ENCODE peak calls at places on chromosomes 13 and 19, in five cellular contexts. One of them, this sample, is unnamed. For H3K4me1, the result is how much of the 10 kb centered on the place peaks cover.

GRCh38 chr19:21566073-21566472 is 60.7 kb downstream of the ZNF429 start:
- DNase-seq in fibroblast of lung: no peak
- DNase-seq in aorta: no peak
- DNase-seq in naive thymus-derived CD4-positive, alpha-beta T cell: no peak
- DNase-seq in heart left ventricle: no peak
- DNase-seq in this sample: no peak

GRCh38 chr13:31891472-31891871 is 140.1 kb upstream of the FRY start:
- DNase-seq in fibroblast of lung: no peak
- DNase-seq in aorta: no peak
- DNase-seq in naive thymus-derived CD4-positive, alpha-beta T cell: no peak
- DNase-seq in heart left ventricle: no peak
- DNase-seq in this sample: no peak

GRCh38 chr13:39888865-39889810 is 233.7 kb downstream of the COG6 start:
- DNase-seq in fibroblast of lung: peak
- DNase-seq in aorta: no peak
- DNase-seq in naive thymus-derived CD4-positive, alpha-beta T cell: no peak
- DNase-seq in heart left ventricle: no peak
- DNase-seq in this sample: no peak

GRCh38 chr19:6817179-6817578 is 44.7 kb downstream of the VAV1 start:
- DNase-seq in fibroblast of lung: no peak
- DNase-seq in aorta: no peak
- DNase-seq in naive thymus-derived CD4-positive, alpha-beta T cell: no peak
- DNase-seq in heart left ventricle: no peak
- DNase-seq in this sample: no peak

GRCh38 chr19:7368456-7368855 is 19.7 kb downstream of the ARHGEF18 start:
- DNase-seq in fibroblast of lung: no peak
- DNase-seq in aorta: no peak
- DNase-seq in naive thymus-derived CD4-positive, alpha-beta T cell: no peak
- DNase-seq in heart left ventricle: no peak
- DNase-seq in this sample: no peak

GRCh38 chr19:4376245-4376990 is 23.9 kb downstream of the SH3GL1 start:
- DNase-seq in fibroblast of lung: no peak
- DNase-seq in aorta: no peak
- DNase-seq in naive thymus-derived CD4-positive, alpha-beta T cell: no peak
- DNase-seq in heart left ventricle: peak
- DNase-seq in this sample: no peak

GRCh38 chr13:110971486-110971885 is 56.6 kb upstream of the ANKRD10 start:
- DNase-seq in fibroblast of lung: no peak
- DNase-seq in aorta: no peak
- DNase-seq in naive thymus-derived CD4-positive, alpha-beta T cell: no peak
- DNase-seq in heart left ventricle: no peak
- DNase-seq in this sample: no peak

GRCh38 chr13:86109107-86109506 is 309.9 kb upstream of the SLITRK6 start:
- DNase-seq in fibroblast of lung: no peak
- DNase-seq in aorta: no peak
- DNase-seq in naive thymus-derived CD4-positive, alpha-beta T cell: no peak
- DNase-seq in heart left ventricle: no peak
- DNase-seq in this sample: no peak

GRCh38 chr13:98581971-98582702 is 5.2 kb upstream of the STK24 start:
- DNase-seq in fibroblast of lung: peak
- DNase-seq in aorta: no peak
- DNase-seq in naive thymus-derived CD4-positive, alpha-beta T cell: no peak
- DNase-seq in heart left ventricle: no peak
- DNase-seq in this sample: no peak

GRCh38 chr19:36266375-36266961 is 51.6 kb downstream of the ZNF146 start:
- DNase-seq in fibroblast of lung: peak
- DNase-seq in aorta: no peak
- DNase-seq in naive thymus-derived CD4-positive, alpha-beta T cell: no peak
- DNase-seq in heart left ventricle: peak
- DNase-seq in this sample: peak

GRCh38 chr19:13830761-13831481 is 35.7 kb downstream of the ZSWIM4 start:
- DNase-seq in fibroblast of lung: no peak
- DNase-seq in aorta: no peak
- DNase-seq in naive thymus-derived CD4-positive, alpha-beta T cell: no peak
- DNase-seq in heart left ventricle: no peak
- DNase-seq in this sample: no peak

GRCh38 chr13:79775830-79776229 is 294.9 kb downstream of the NDFIP2 start:
- DNase-seq in fibroblast of lung: peak
- DNase-seq in aorta: no peak
- DNase-seq in naive thymus-derived CD4-positive, alpha-beta T cell: no peak
- DNase-seq in heart left ventricle: peak
- DNase-seq in this sample: no peak

GRCh38 chr13:110109910-110110309 is 197.0 kb downstream of the COL4A1 start:
- DNase-seq in fibroblast of lung: peak
- DNase-seq in aorta: peak
- DNase-seq in naive thymus-derived CD4-positive, alpha-beta T cell: no peak
- DNase-seq in heart left ventricle: peak
- DNase-seq in this sample: peak

GRCh38 chr13:44703371-44703770 is 127.2 kb upstream of the TSC22D1 start:
- DNase-seq in fibroblast of lung: peak
- DNase-seq in aorta: no peak
- DNase-seq in naive thymus-derived CD4-positive, alpha-beta T cell: no peak
- DNase-seq in heart left ventricle: no peak
- DNase-seq in this sample: no peak

GRCh38 chr13:64332048-64332447 is 2898.1 kb downstream of the PCDH9 start:
- DNase-seq in fibroblast of lung: peak
- DNase-seq in aorta: no peak
- DNase-seq in naive thymus-derived CD4-positive, alpha-beta T cell: no peak
- DNase-seq in heart left ventricle: no peak
- DNase-seq in this sample: no peak

GRCh38 chr13:77429320-77430142 is 102.6 kb upstream of the MYCBP2 start:
- DNase-seq in fibroblast of lung: peak
- DNase-seq in aorta: no peak
- DNase-seq in naive thymus-derived CD4-positive, alpha-beta T cell: no peak
- DNase-seq in heart left ventricle: no peak
- DNase-seq in this sample: no peak

GRCh38 chr19:6736917-6737283 is 480 bp downstream of the GPR108 start:
- DNase-seq in fibroblast of lung: no peak
- DNase-seq in aorta: no peak
- DNase-seq in naive thymus-derived CD4-positive, alpha-beta T cell: no peak
- DNase-seq in heart left ventricle: no peak
- DNase-seq in this sample: no peak

GRCh38 chr13:34155931-34156607 is 338.1 kb downstream of the RFC3 start:
- DNase-seq in fibroblast of lung: peak
- DNase-seq in aorta: no peak
- DNase-seq in naive thymus-derived CD4-positive, alpha-beta T cell: no peak
- DNase-seq in heart left ventricle: no peak
- DNase-seq in this sample: no peak

GRCh38 chr19:52554216-52554971 is 15.7 kb upstream of the ZNF701 start:
- DNase-seq in fibroblast of lung: no peak
- DNase-seq in aorta: no peak
- DNase-seq in naive thymus-derived CD4-positive, alpha-beta T cell: no peak
- DNase-seq in heart left ventricle: no peak
- DNase-seq in this sample: no peak

GRCh38 chr13:44573790-44574465 is 2.2 kb downstream of the TSC22D1 start:
- DNase-seq in fibroblast of lung: peak
- DNase-seq in aorta: no peak
- DNase-seq in naive thymus-derived CD4-positive, alpha-beta T cell: no peak
- DNase-seq in heart left ventricle: no peak
- DNase-seq in this sample: no peak

GRCh38 chr19:42284066-42284501 is 15.0 kb downstream of the CIC start:
- DNase-seq in fibroblast of lung: peak
- DNase-seq in aorta: peak
- DNase-seq in naive thymus-derived CD4-positive, alpha-beta T cell: peak
- DNase-seq in heart left ventricle: peak
- DNase-seq in this sample: peak
- H3K27ac ChIP-seq in fibroblast of lung: peak
- H3K27ac ChIP-seq in aorta: peak
- H3K27ac ChIP-seq in naive thymus-derived CD4-positive, alpha-beta T cell: peak
- H3K27ac ChIP-seq in heart left ventricle: peak
- H3K27ac ChIP-seq in this sample: peak

GRCh38 chr19:1853295-1854031 is 5.2 kb upstream of the REXO1 start:
- DNase-seq in fibroblast of lung: peak
- DNase-seq in aorta: peak
- DNase-seq in naive thymus-derived CD4-positive, alpha-beta T cell: peak
- DNase-seq in heart left ventricle: peak
- DNase-seq in this sample: peak
- H3K4me1 ChIP-seq in fibroblast of lung: under half
- H3K4me1 ChIP-seq in aorta: under half
- H3K4me1 ChIP-seq in naive thymus-derived CD4-positive, alpha-beta T cell: under half
- H3K4me1 ChIP-seq in heart left ventricle: under half
- H3K4me1 ChIP-seq in this sample: half or more

DNA sequence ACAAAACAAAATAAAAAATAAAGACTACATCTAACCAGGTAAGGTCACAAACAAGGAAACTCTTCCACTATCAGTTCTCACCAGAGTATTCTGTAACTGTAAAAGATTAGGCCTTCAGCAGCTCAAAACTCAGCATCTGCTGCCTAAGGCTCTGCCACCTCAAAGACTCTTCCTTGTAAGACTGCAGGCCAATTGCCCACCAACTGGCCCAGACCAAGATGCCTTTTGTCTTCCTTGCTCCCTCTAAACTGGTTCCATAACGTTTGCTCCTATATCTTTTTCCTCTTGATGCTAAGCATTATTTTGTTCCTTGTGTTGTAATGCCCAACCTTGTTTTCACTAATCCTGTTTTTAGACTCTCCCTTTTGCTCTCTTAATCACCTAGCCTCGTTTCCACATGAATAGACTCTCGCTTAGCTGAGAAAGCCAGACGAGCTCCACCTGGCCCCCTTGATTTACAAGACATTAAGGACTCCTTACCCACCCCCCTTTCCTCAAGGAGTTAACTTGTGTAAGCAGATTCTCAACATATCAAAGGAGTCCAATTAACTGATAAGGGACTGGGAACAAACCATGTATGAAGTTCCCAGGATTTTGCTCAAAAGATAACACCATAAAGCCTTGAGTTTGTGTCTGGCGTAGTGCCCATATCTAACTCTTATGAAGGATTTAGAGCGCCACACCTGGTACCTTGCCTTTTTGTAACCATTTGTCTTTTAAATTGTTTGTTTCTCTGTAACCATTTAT is 1.5 kb downstream of the ZNF814 start:
- DNase-seq in fibroblast of lung: peak
- DNase-seq in aorta: no peak
- DNase-seq in naive thymus-derived CD4-positive, alpha-beta T cell: no peak
- DNase-seq in heart left ventricle: no peak
- DNase-seq in this sample: no peak
- H3K27ac ChIP-seq in fibroblast of lung: no peak
- H3K27ac ChIP-seq in aorta: no peak
- H3K27ac ChIP-seq in naive thymus-derived CD4-positive, alpha-beta T cell: no peak
- H3K27ac ChIP-seq in heart left ventricle: no peak
- H3K27ac ChIP-seq in this sample: peak

GRCh38 chr19:31255863-31256600 is 93.2 kb downstream of the TSHZ3 start:
- DNase-seq in fibroblast of lung: no peak
- DNase-seq in aorta: no peak
- DNase-seq in naive thymus-derived CD4-positive, alpha-beta T cell: no peak
- DNase-seq in heart left ventricle: no peak
- DNase-seq in this sample: no peak
- H3K4me1 ChIP-seq in fibroblast of lung: under half
- H3K4me1 ChIP-seq in aorta: under half
- H3K4me1 ChIP-seq in naive thymus-derived CD4-positive, alpha-beta T cell: under half
- H3K4me1 ChIP-seq in heart left ventricle: under half
- H3K4me1 ChIP-seq in this sample: under half

GRCh38 chr19:33290956-33291622 is 11.2 kb downstream of the CEBPA start:
- DNase-seq in fibroblast of lung: no peak
- DNase-seq in aorta: no peak
- DNase-seq in naive thymus-derived CD4-positive, alpha-beta T cell: no peak
- DNase-seq in heart left ventricle: no peak
- DNase-seq in this sample: no peak
- H3K27ac ChIP-seq in fibroblast of lung: no peak
- H3K27ac ChIP-seq in aorta: no peak
- H3K27ac ChIP-seq in naive thymus-derived CD4-positive, alpha-beta T cell: no peak
- H3K27ac ChIP-seq in heart left ventricle: no peak
- H3K27ac ChIP-seq in this sample: no peak

GRCh38 chr19:18488403-18488723 is 33.5 kb downstream of the ELL start:
- DNase-seq in fibroblast of lung: no peak
- DNase-seq in aorta: no peak
- DNase-seq in naive thymus-derived CD4-positive, alpha-beta T cell: no peak
- DNase-seq in heart left ventricle: no peak
- DNase-seq in this sample: no peak

GRCh38 chr19:18487576-18488402 is 34.1 kb downstream of the ELL start:
- DNase-seq in fibroblast of lung: no peak
- DNase-seq in aorta: no peak
- DNase-seq in naive thymus-derived CD4-positive, alpha-beta T cell: no peak
- DNase-seq in heart left ventricle: no peak
- DNase-seq in this sample: no peak

GRCh38 chr19:18488838-18489626 is 32.8 kb downstream of the ELL start:
- DNase-seq in fibroblast of lung: no peak
- DNase-seq in aorta: no peak
- DNase-seq in naive thymus-derived CD4-positive, alpha-beta T cell: no peak
- DNase-seq in heart left ventricle: no peak
- DNase-seq in this sample: no peak

GRCh38 chr19:18484992-18485391 is 36.9 kb downstream of the ELL start:
- DNase-seq in fibroblast of lung: no peak
- DNase-seq in aorta: no peak
- DNase-seq in naive thymus-derived CD4-positive, alpha-beta T cell: no peak
- DNase-seq in heart left ventricle: no peak
- DNase-seq in this sample: no peak

DNA sequence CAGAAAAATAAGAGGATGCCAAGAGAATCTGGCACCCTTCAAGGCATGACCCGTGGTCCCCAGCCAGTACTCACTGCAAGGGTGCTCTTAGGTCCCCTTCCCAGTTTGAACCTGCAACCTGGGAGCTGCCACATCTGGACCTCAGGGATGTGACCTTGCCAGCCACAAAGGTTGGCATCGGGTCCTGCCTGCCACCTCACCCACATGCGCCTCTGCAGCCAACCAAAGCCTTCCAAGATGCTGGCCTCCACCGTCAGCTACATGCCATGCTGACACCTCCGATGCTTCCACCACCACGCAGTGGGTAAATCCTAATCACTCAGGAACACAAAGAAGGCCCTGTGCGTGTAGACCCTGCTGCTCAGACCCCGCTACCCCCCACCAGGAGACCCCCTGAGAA is 35.1 kb downstream of the ELL start:
- DNase-seq in fibroblast of lung: no peak
- DNase-seq in aorta: no peak
- DNase-seq in naive thymus-derived CD4-positive, alpha-beta T cell: no peak
- DNase-seq in heart left ventricle: no peak
- DNase-seq in this sample: no peak
- H3K4me1 ChIP-seq in fibroblast of lung: under half
- H3K4me1 ChIP-seq in aorta: under half
- H3K4me1 ChIP-seq in naive thymus-derived CD4-positive, alpha-beta T cell: under half
- H3K4me1 ChIP-seq in heart left ventricle: half or more
- H3K4me1 ChIP-seq in this sample: half or more

GRCh38 chr19:752652-753517 is 2.0 kb downstream of the MISP start:
- DNase-seq in fibroblast of lung: peak
- DNase-seq in aorta: peak
- DNase-seq in naive thymus-derived CD4-positive, alpha-beta T cell: no peak
- DNase-seq in heart left ventricle: no peak
- DNase-seq in this sample: no peak

GRCh38 chr19:750640-751423 is at the start of gene MISP:
- DNase-seq in fibroblast of lung: no peak
- DNase-seq in aorta: no peak
- DNase-seq in naive thymus-derived CD4-positive, alpha-beta T cell: no peak
- DNase-seq in heart left ventricle: no peak
- DNase-seq in this sample: no peak

GRCh38 chr19:749811-750210 is 1.1 kb upstream of the MISP start:
- DNase-seq in fibroblast of lung: no peak
- DNase-seq in aorta: no peak
- DNase-seq in naive thymus-derived CD4-positive, alpha-beta T cell: no peak
- DNase-seq in heart left ventricle: no peak
- DNase-seq in this sample: no peak

GRCh38 chr19:754530-754929 is 3.6 kb downstream of the MISP start:
- DNase-seq in fibroblast of lung: no peak
- DNase-seq in aorta: no peak
- DNase-seq in naive thymus-derived CD4-positive, alpha-beta T cell: no peak
- DNase-seq in heart left ventricle: no peak
- DNase-seq in this sample: no peak

GRCh38 chr19:751501-752341 is 809 bp downstream of the MISP start:
- DNase-seq in fibroblast of lung: peak
- DNase-seq in aorta: no peak
- DNase-seq in naive thymus-derived CD4-positive, alpha-beta T cell: no peak
- DNase-seq in heart left ventricle: no peak
- DNase-seq in this sample: no peak
- H3K27ac ChIP-seq in fibroblast of lung: peak
- H3K27ac ChIP-seq in aorta: no peak
- H3K27ac ChIP-seq in naive thymus-derived CD4-positive, alpha-beta T cell: no peak
- H3K27ac ChIP-seq in heart left ventricle: no peak
- H3K27ac ChIP-seq in this sample: no peak